ENCODE peak calls at places on chromosomes 7 and 10, in five cellular contexts. One of them, this sample, is unnamed.

GRCh38 chr7:126686474-126686873 is 566.3 kb downstream of the GRM8 start:
- DNase-seq in non-pigmented ciliary epithelial cell: no peak
- DNase-seq in effector memory CD4-positive, alpha-beta T cell: no peak
- DNase-seq in left cardiac atrium: no peak
- DNase-seq in GM13976: no peak
- DNase-seq in this sample: no peak

GRCh38 chr7:48098846-48099245 is 9.8 kb downstream of the UPP1 start:
- DNase-seq in GM13976: no peak
- DNase-seq in left cardiac atrium: no peak
- DNase-seq in effector memory CD4-positive, alpha-beta T cell: no peak
- DNase-seq in non-pigmented ciliary epithelial cell: no peak
- DNase-seq in this sample: no peak

GRCh38 chr7:127717502-127718125 is 65.6 kb downstream of the SND1 start:
- DNase-seq in left cardiac atrium: no peak
- DNase-seq in effector memory CD4-positive, alpha-beta T cell: no peak
- DNase-seq in GM13976: no peak
- DNase-seq in non-pigmented ciliary epithelial cell: no peak
- DNase-seq in this sample: no peak

GRCh38 chr10:78658645-78659632 is 409.8 kb upstream of the ZMIZ1 start:
- DNase-seq in effector memory CD4-positive, alpha-beta T cell: no peak
- DNase-seq in left cardiac atrium: no peak
- DNase-seq in GM13976: no peak
- DNase-seq in non-pigmented ciliary epithelial cell: no peak
- DNase-seq in this sample: no peak

GRCh38 chr7:149409889-149410288 is 51.0 kb downstream of the ZNF777 start:
- DNase-seq in non-pigmented ciliary epithelial cell: no peak
- DNase-seq in GM13976: peak
- DNase-seq in effector memory CD4-positive, alpha-beta T cell: no peak
- DNase-seq in left cardiac atrium: no peak
- DNase-seq in this sample: no peak

GRCh38 chr7:105198223-105198622 is 184.2 kb downstream of the KMT2E start:
- DNase-seq in non-pigmented ciliary epithelial cell: peak
- DNase-seq in effector memory CD4-positive, alpha-beta T cell: no peak
- DNase-seq in GM13976: no peak
- DNase-seq in left cardiac atrium: no peak
- DNase-seq in this sample: no peak

GRCh38 chr7:112292162-112292561 is 85.7 kb downstream of the ZNF277 start:
- DNase-seq in GM13976: no peak
- DNase-seq in effector memory CD4-positive, alpha-beta T cell: no peak
- DNase-seq in left cardiac atrium: no peak
- DNase-seq in non-pigmented ciliary epithelial cell: no peak
- DNase-seq in this sample: no peak

GRCh38 chr10:17200035-17200884 is 1.2 kb downstream of the TRDMT1 start:
- DNase-seq in GM13976: peak
- DNase-seq in effector memory CD4-positive, alpha-beta T cell: no peak
- DNase-seq in non-pigmented ciliary epithelial cell: no peak
- DNase-seq in left cardiac atrium: no peak
- DNase-seq in this sample: no peak

GRCh38 chr7:130921391-130922180 is 187.6 kb upstream of the KLF14 start:
- DNase-seq in left cardiac atrium: peak
- DNase-seq in non-pigmented ciliary epithelial cell: peak
- DNase-seq in effector memory CD4-positive, alpha-beta T cell: no peak
- DNase-seq in GM13976: no peak
- DNase-seq in this sample: no peak